ENCODE peak calls at places on chromosome 4, in four cellular contexts. V, P, J and G are unnamed samples.

GRCh38 chr4:62531250-62531649 is 1331.1 kb downstream of the ADGRL3 start:
- DNase-seq in V (no peak), P (no peak), J (no peak), G (peak)

GRCh38 chr4:149708513-149709175 is 107.0 kb downstream of the IQCM start:
- DNase-seq in V (no peak), P (no peak), J (no peak), G (no peak)

GRCh38 chr4:110586137-110586850 is 36.6 kb downstream of the PITX2 start:
- DNase-seq in V (no peak), P (peak), J (no peak), G (no peak)

GRCh38 chr4:4855293-4856070 is 4.0 kb upstream of the MSX1 start:
- DNase-seq in V (no peak), P (no peak), J (no peak), G (peak)

GRCh38 chr4:85929926-85930325 is 429.9 kb downstream of the MAPK10 start:
- DNase-seq in V (no peak), P (no peak), J (peak), G (peak)

GRCh38 chr4:3516836-3517730 is 15.1 kb downstream of the LRPAP1 start:
- DNase-seq in V (no peak), P (no peak), J (no peak), G (peak)

GRCh38 chr4:2042207-2042946 is 16.8 kb upstream of the NAT8L start:
- DNase-seq in V (peak), P (peak), J (no peak), G (no peak)

GRCh38 chr4:164177753-164178152 is 576.2 kb upstream of the SMIM31 start:
- DNase-seq in V (no peak), P (no peak), J (no peak), G (no peak)

GRCh38 chr4:106763044-106763443 is 273.1 kb downstream of the DKK2 start:
- DNase-seq in V (no peak), P (peak), J (no peak), G (no peak)

GRCh38 chr4:105352826-105353225 is 121.0 kb downstream of the PPA2 start:
- DNase-seq in V (peak), P (no peak), J (no peak), G (no peak)

GRCh38 chr4:100188829-100189228 is 1.4 kb downstream of the DDIT4L start:
- DNase-seq in V (no peak), P (no peak), J (no peak), G (no peak)
- TF ChIP-seq SP1 in V (no peak), P (no peak), J (no peak), G (no peak)

GRCh38 chr4:122691988-122692387 is 40.5 kb upstream of the BBS12 start:
- DNase-seq in V (no peak), P (no peak), J (no peak), G (no peak)

GRCh38 chr4:122689972-122690371 is 42.5 kb upstream of the BBS12 start:
- DNase-seq in V (no peak), P (no peak), J (no peak), G (no peak)

GRCh38 chr4:122686709-122687108 is 45.8 kb upstream of the BBS12 start:
- DNase-seq in V (no peak), P (no peak), J (no peak), G (no peak)

GRCh38 chr4:122687450-122688121 is 44.9 kb upstream of the BBS12 start:
- DNase-seq in V (no peak), P (no peak), J (no peak), G (no peak)

DNA sequence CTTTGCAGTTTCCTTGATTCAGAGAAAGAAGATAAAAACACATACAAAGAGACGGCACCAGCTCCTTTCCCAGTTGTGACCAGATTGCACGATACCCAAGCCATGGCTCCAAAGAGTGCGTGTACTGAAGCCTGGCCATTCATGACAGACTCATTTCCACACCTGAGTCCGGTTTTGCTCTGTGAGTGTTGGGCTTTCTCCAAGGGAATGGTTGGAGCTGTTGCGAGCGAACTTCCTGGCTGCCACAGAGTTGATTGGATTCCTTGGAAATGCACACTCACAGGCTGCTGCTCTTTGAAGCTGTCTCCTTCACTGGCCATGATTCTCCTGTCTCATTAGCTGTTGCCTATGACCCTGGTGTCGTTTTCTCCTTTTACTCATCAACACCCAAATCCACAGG is 44.0 kb upstream of the BBS12 start:
- DNase-seq in V (no peak), P (no peak), J (no peak), G (no peak)
- TF ChIP-seq ELF4 in V (no peak), P (no peak), J (no peak), G (no peak)

DNA sequence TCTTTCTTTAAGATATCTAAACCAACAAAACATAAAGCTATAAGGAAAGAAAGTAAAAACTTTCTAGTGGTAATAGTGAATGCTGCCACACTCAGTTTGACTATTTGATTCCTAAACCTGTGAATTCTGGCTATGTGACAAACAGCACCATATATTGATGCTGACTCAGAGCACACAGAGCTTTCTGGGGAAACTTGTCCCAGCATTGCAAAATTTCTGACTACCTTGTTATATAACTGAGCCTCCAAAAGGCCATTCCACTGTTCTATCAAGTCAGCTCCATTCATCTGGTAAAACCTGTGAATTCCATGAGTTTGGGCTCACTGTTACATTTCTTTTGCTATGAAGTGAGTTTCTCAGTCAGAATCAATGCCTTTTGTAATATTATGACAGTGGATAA is 1229.7 kb downstream of the PCDH18 start:
- DNase-seq in V (no peak), P (no peak), J (no peak), G (no peak)
- TF ChIP-seq SP1 in V (no peak), P (no peak), J (no peak), G (no peak)

DNA sequence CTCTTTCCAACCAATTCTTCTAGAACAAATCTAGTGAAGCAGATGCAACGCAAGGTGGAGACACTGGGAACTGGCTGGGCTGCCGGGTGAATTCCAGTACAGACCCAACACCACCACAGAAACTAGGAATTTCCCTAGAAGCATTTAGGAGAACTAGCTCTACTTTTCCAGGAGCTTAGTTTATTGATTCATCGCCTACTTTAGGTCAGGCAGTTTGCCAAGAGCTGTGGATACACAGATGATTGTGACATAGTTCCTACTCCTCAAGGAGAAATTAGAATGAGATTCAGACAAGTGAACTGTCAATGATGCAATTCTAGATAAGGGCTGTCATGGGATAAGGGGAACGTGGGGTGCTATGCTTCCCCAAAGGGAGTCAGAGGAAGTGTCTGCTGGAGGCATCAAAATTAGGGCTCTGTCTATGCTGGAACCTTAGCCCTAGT is 350.0 kb downstream of the CAMK2D start:
- DNase-seq in V (no peak), P (no peak), J (peak), G (no peak)
- TF ChIP-seq ELF4 in V (no peak), P (no peak), J (no peak), G (no peak)

GRCh38 chr4:129581305-129581704 is 485.4 kb downstream of the C4orf33 start:
- DNase-seq in V (no peak), P (no peak), J (no peak), G (no peak)
- TF ChIP-seq SP1 in V (no peak), P (no peak), J (no peak), G (no peak)